ENCODE peak calls at places on chromosomes 5 and 9, in five cellular contexts. N, B, G, W and Z are unnamed samples.

GRCh38 chr9:37925006-37925405 is 21.1 kb upstream of the SLC25A51 start:
- DNase-seq in B (no peak), W (no peak), N (no peak), G (no peak), Z (no peak)

GRCh38 chr9:107260437-107261081 is 22.5 kb upstream of the RAD23B start:
- DNase-seq in B (peak; percentile 88), N (no peak), W (no peak), G (no peak), Z (no peak)

GRCh38 chr5:66209794-66210193 is 65.7 kb downstream of the SREK1 start:
- DNase-seq in B (no peak), G (no peak), N (no peak), W (no peak), Z (no peak)

GRCh38 chr9:87878930-87879603 is 3.6 kb upstream of the SPATA31E1 start:
- DNase-seq in B (no peak), G (peak; percentile 12), W (no peak), N (peak; percentile 87), Z (peak; percentile 69)

GRCh38 chr5:157681048-157681447 is 9.7 kb downstream of the C5orf52 start:
- DNase-seq in W (no peak), G (no peak), B (no peak), N (no peak), Z (no peak)

GRCh38 chr5:115641948-115642347 is 16.1 kb upstream of the TMED7 start:
- DNase-seq in N (peak; percentile 11), G (no peak), W (no peak), B (no peak), Z (no peak)

GRCh38 chr9:27373851-27374250 is 76.9 kb upstream of the EQTN start:
- DNase-seq in W (no peak), B (no peak), N (no peak), G (peak; percentile 5), Z (no peak)

GRCh38 chr9:128115187-128116103 is 12.1 kb downstream of the PTGES2 start:
- DNase-seq in G (peak; percentile 95), N (no peak), B (no peak), W (peak; percentile 3), Z (no peak)

GRCh38 chr9:36566813-36567217 is 5.9 kb upstream of the MELK start:
- DNase-seq in W (no peak), N (peak; percentile 25), G (no peak), B (no peak), Z (peak; percentile 63)

GRCh38 chr5:124952566-124952965 is 206.1 kb upstream of the ZNF608 start:
- DNase-seq in W (no peak), G (no peak), B (peak; percentile 34), N (no peak), Z (no peak)

GRCh38 chr9:94586316-94586715 is 7.3 kb downstream of the FBP2 start:
- DNase-seq in G (no peak), B (no peak), N (no peak), W (no peak), Z (no peak)

GRCh38 chr5:10343486-10343885 is 10.0 kb upstream of the MARCHF6 start:
- DNase-seq in G (no peak), N (no peak), W (no peak), B (no peak), Z (no peak)

GRCh38 chr9:113480612-113481011 is 17.1 kb downstream of the RGS3 start:
- DNase-seq in N (no peak), G (no peak), B (no peak), W (no peak), Z (no peak)

GRCh38 chr5:73256462-73257260 is 83.7 kb downstream of the TMEM174 start:
- DNase-seq in W (no peak), G (no peak), N (peak; percentile 48), B (no peak), Z (no peak)

GRCh38 chr5:143585970-143586369 is 182.5 kb upstream of the NR3C1 start:
- DNase-seq in B (no peak), N (no peak), G (peak; percentile 76), W (no peak), Z (no peak)

GRCh38 chr9:71168418-71168817 is 47.0 kb upstream of the TRPM3 start:
- DNase-seq in G (no peak), B (no peak), W (no peak), N (no peak), Z (no peak)

GRCh38 chr9:739362-739761 is 102.1 kb upstream of the DMRT1 start:
- DNase-seq in N (peak; percentile 51), G (no peak), W (no peak), B (no peak), Z (no peak)

GRCh38 chr5:115267617-115268016 is 4.9 kb upstream of the PGGT1B start:
- DNase-seq in W (no peak), G (no peak), N (peak; percentile 83), B (no peak), Z (no peak)

DNA sequence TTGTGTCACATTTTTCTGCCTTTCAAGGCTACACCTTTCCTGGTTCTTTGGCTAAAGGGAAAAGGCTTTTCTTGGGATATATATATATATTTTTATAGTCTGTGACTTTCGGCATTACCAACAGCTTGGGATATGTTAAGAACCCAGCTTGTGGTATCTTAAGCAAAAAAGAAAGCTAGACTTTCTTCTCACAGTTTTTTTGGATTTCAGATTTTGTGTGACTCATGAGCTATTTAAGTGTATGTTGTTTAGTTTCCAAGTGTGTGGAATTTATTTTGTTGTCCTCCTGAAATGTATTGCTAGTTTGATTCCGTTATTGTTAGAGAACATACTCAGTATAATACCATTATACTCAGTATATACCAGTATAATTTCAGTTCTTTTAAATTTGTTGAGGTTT is 64.8 kb downstream of the ERCC6L2 start:
- DNase-seq in N (peak; percentile 28), W (no peak), B (no peak), G (no peak), Z (no peak)
- TF ChIP-seq POLR2A in N (no peak), W (no peak), B (no peak), G (no peak), Z (no peak)

DNA sequence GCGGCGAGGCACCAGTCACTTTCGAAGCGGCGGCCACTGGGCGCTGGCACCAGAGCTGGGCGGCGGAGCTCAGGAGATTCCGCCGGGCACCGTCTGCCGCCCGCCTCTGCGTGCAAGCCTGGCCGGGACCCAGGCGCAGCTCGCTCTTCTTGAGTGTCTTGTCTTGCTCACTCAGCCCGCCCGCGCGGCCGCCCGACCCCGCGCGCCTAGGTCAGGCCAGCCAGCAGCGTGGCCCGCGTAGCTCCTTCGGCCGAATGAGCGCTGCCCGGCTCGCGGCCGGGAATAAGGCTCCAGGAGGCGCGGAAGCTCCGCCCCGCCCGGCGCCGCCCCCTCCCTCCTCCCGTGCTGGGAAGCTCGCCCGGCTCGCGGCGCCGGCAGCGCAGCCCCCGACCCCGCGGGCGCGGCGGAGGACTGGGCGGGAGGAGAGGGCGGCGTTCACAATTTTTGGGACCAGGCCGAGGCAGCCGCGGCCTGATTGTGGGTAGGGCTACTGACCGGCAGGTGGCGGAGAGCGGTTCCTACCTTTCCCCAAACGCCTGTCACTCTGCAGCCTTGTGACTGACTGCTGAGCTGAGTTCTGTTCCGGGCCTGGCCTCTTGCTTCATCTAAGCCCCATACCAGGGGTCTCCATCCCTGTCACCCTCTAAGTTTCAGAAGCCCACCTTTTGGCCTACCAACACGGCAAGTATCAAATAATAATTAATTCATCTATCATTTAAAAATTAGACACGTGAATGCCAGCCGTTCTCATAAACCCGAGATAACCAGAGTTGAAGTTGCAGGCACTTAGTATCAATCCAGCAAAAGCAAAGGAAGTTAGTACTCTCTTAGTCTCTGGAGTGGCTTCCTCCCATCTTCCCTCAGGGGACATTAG is at the start of gene HBEGF:
- DNase-seq in W (peak; percentile 72), G (peak; percentile 92), N (peak; percentile 63), B (no peak), Z (peak; percentile 81)
- TF ChIP-seq POLR2A in W (peak; percentile 80), G (peak; percentile 49), N (peak; percentile 98), B (peak; percentile 62), Z (peak; percentile 99)

DNA sequence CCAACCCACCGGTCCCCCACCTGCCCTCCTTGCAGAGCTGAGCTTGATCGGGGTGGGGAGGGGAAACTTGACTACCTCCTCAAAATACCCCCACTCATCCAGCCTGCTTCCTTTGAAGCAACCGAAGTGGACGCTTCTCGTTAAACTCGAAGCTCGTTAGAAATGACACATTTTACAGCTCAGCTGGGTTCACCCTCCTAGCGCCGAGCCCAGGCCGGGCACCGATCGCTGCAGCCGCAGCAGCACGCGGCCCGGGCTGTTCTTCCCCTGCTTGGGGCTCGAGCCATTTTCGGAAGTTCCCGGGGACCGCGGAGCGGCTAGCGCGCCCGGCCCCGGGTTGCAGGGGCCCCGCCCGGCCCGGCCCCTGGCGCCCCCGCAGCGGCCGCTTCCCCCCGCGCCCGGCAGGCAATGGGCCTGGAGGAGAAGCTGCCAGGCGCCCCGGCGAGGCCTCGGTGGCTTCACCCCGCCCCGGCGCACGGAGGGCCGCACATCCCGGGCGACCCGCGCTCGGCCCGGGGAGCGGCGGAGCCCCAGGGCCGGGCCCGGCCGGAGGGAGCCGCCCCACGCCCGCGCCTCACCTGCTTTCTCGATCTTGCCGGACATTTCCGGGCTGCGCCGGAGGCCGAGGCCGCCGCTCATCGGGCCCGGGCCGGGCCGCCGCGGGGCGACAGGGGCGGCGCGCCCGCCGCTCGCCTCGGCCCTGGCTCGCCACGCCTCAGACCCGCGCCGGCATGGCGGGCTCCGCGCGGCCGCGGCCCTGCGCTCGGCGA is 499 bp downstream of the RAPGEF1 start:
- DNase-seq in B (no peak), G (peak; percentile 34), W (no peak), N (no peak), Z (no peak)
- TF ChIP-seq POLR2A in B (peak; percentile 51), G (no peak), W (no peak), N (no peak), Z (no peak)

GRCh38 chr9:33044162-33044673 is 19.1 kb downstream of the DNAJA1 start:
- DNase-seq in W (peak; percentile 71), G (no peak), B (no peak), N (peak; percentile 93), Z (peak; percentile 68)

GRCh38 chr9:33041459-33042188 is 16.6 kb downstream of the DNAJA1 start:
- DNase-seq in N (no peak), G (no peak), B (no peak), W (no peak), Z (no peak)

GRCh38 chr9:33042528-33042927 is 17.5 kb downstream of the DNAJA1 start:
- DNase-seq in B (no peak), W (no peak), N (no peak), G (no peak), Z (no peak)

GRCh38 chr9:33044677-33045282 is 19.7 kb downstream of the DNAJA1 start:
- DNase-seq in N (no peak), G (no peak), W (no peak), B (no peak), Z (no peak)

GRCh38 chr9:33040792-33041458 is 15.9 kb downstream of the DNAJA1 start:
- DNase-seq in N (no peak), W (no peak), B (no peak), G (no peak), Z (no peak)
- TF ChIP-seq POLR2A in N (no peak), W (no peak), B (no peak), G (no peak), Z (no peak)

DNA sequence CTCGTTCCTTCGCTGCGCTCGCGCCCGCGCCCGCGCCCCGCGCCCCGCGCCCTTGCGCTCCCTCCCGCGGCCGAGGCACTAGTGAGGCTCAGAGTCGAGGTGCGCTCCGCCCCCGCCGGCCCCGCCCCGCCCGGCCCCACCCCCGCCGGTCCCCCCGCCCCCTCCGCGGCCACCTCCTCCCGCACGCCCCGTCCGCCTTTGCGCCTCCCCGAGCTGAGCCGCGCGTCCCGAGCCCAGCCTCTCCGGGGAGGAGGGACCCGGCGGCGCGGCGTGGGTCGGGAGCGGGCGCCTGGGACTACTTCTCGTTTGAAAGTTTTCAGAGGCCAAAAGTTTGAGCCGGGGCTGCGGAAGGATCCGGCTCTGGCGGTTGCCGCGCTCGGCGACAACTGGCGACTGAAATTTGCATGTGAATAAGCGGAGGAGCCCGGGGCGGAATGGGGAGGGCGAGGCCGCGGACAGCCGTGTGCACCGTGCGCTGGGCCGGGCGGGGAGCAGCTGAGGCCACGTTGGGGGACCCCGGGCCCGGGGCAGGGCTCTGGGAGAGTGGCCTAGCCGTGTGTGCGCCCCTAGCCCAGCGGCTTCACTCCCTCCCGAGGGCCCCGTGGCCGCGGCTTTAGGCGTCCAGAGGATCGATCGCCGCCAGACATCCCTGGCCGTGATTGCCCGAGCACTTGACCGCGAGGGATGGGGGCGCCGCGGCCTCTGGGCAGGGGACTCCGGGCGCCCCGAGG is at the start of gene NOTCH1:
- DNase-seq in W (peak; percentile 83), N (peak; percentile 87), B (peak; percentile 80), G (peak; percentile 87), Z (peak; percentile 99)
- TF ChIP-seq POLR2A in W (peak; percentile 65), N (no peak), B (peak; percentile 80), G (peak; percentile 44), Z (peak; percentile 59)